ENCODE peak calls at places on chromosomes 16 and 17, in six cellular contexts. E is NCI-H526, Z is A549, H is Caki2, P is AG10803, U is prostate gland. J is an unnamed sample.

GRCh38 chr17:81869221-81870154 is 1.6 kb downstream of the ARHGDIA start:
- DNase-seq in E (peak), H (peak), Z (peak), U (no peak), P (peak), J (no peak)

GRCh38 chr16:55597928-55598327 is 31.4 kb downstream of the CAPNS2 start:
- DNase-seq in Z (no peak), E (no peak), P (no peak), H (no peak), U (no peak), J (no peak)

GRCh38 chr17:67942810-67943209 is 53.5 kb downstream of the C17orf58 start:
- DNase-seq in P (no peak), Z (peak), U (no peak), H (no peak), E (peak), J (peak)

GRCh38 chr16:23754594-23755483 is at the start of gene CHP2:
- DNase-seq in P (no peak), H (no peak), U (no peak), E (peak), Z (no peak), J (peak)

GRCh38 chr16:74035816-74036215 is 260.8 kb upstream of the PSMD7 start:
- DNase-seq in P (peak), E (peak), Z (peak), H (no peak), U (no peak), J (no peak)

GRCh38 chr17:77875051-77875780 is 83.3 kb upstream of the TNRC6C start:
- DNase-seq in E (no peak), Z (no peak), U (no peak), P (peak), H (no peak), J (no peak)

GRCh38 chr17:16971458-16972338 is at the start of gene TNFRSF13B:
- DNase-seq in Z (no peak), H (no peak), E (no peak), P (no peak), U (no peak), J (no peak)

GRCh38 chr17:80361495-80362220 is 53.3 kb upstream of the ENDOV start:
- DNase-seq in U (no peak), P (no peak), E (peak), H (no peak), Z (peak), J (no peak)

GRCh38 chr16:80045944-80046660 is 445.6 kb upstream of the MAF start:
- DNase-seq in Z (no peak), E (no peak), U (no peak), P (no peak), H (no peak), J (no peak)

GRCh38 chr16:88464447-88465318 is 11.6 kb downstream of the ZFPM1 start:
- DNase-seq in H (no peak), U (no peak), E (no peak), Z (no peak), P (no peak), J (no peak)

GRCh38 chr17:73500414-73500999 is 143.7 kb downstream of the SDK2 start:
- DNase-seq in U (no peak), E (no peak), H (no peak), P (no peak), Z (no peak), J (no peak)

GRCh38 chr17:48160177-48160967 is 52.8 kb downstream of the SNX11 start:
- DNase-seq in P (no peak), E (peak), U (no peak), Z (no peak), H (peak), J (no peak)

GRCh38 chr16:4261557-4262172 is 11.2 kb downstream of the TFAP4 start:
- DNase-seq in U (no peak), Z (peak), P (peak), E (peak), H (no peak), J (no peak)

GRCh38 chr17:78140169-78141051 is 5.8 kb upstream of the C17orf99 start:
- DNase-seq in H (peak), Z (peak), U (peak), P (peak), E (peak), J (peak)

GRCh38 chr17:358491-359133 is 6.0 kb upstream of the RPH3AL start:
- DNase-seq in H (no peak), P (no peak), E (no peak), U (no peak), Z (no peak), J (no peak)

GRCh38 chr16:54281535-54282201 is 4.9 kb downstream of the IRX3 start:
- DNase-seq in P (no peak), U (no peak), Z (no peak), H (no peak), E (peak), J (no peak)

GRCh38 chr17:20066253-20066652 is 57.1 kb downstream of the SPECC1 start:
- DNase-seq in H (peak), U (peak), E (no peak), P (peak), Z (peak), J (no peak)

GRCh38 chr16:74052006-74052405 is 244.6 kb upstream of the PSMD7 start:
- DNase-seq in U (no peak), P (no peak), H (no peak), E (no peak), Z (no peak), J (no peak)

GRCh38 chr17:732788-733720 is 658 bp downstream of the TLCD3A start:
- DNase-seq in Z (peak), P (peak), H (peak), U (peak), E (peak), J (peak)

GRCh38 chr17:61926831-61927210 is 961 bp downstream of the INTS2 start:
- DNase-seq in Z (no peak), E (no peak), P (peak), U (no peak), H (no peak), J (no peak)

J was measured in ureter.